ENCODE peak calls at places on chromosomes 11 and 22, in four cellular contexts. Z, X, I and V are unnamed samples.

GRCh38 chr22:47337161-47337621 is 574.7 kb downstream of the TBC1D22A start:
- DNase-seq in Z (peak), X (no peak), I (peak), V (no peak)

GRCh38 chr22:27397948-27398330 is 403.6 kb downstream of the MN1 start:
- DNase-seq in Z (no peak), X (no peak), I (no peak), V (no peak)

GRCh38 chr11:12235945-12236743 is 125.8 kb downstream of the MICAL2 start:
- DNase-seq in Z (peak), X (peak), I (peak), V (no peak)

GRCh38 chr11:8288824-8289223 is 25.1 kb upstream of the LMO1 start:
- DNase-seq in Z (no peak), X (no peak), I (no peak), V (no peak)

GRCh38 chr11:10484461-10485180 is 29.6 kb downstream of the AMPD3 start:
- DNase-seq in Z (no peak), X (no peak), I (no peak), V (no peak)

GRCh38 chr22:30312053-30312452 is 14.7 kb downstream of the TBC1D10A start:
- DNase-seq in Z (no peak), X (no peak), I (no peak), V (no peak)

GRCh38 chr11:86632499-86633269 is 39.7 kb downstream of the ME3 start:
- DNase-seq in Z (peak), X (peak), I (peak), V (no peak)

GRCh38 chr11:43825217-43825816 is 55.3 kb upstream of the ALKBH3 start:
- DNase-seq in Z (no peak), X (peak), I (peak), V (peak)

GRCh38 chr22:22047776-22048175 is 65.2 kb upstream of the TOP3B start:
- DNase-seq in Z (no peak), X (no peak), I (no peak), V (peak)

GRCh38 chr11:125626381-125626950 is 1.5 kb downstream of the CHEK1 start:
- DNase-seq in Z (peak), X (peak), I (no peak), V (no peak)

GRCh38 chr22:39219071-39220050 is 25.4 kb downstream of the PDGFB start:
- DNase-seq in Z (no peak), X (peak), I (peak), V (no peak)

GRCh38 chr11:75779960-75780359 is 11.4 kb downstream of the DGAT2 start:
- DNase-seq in Z (no peak), X (no peak), I (no peak), V (peak)

GRCh38 chr11:126443120-126443519 is 87.6 kb downstream of the ST3GAL4 start:
- DNase-seq in Z (no peak), X (no peak), I (no peak), V (no peak)

GRCh38 chr11:72015511-72016061 is 16.9 kb downstream of the IL18BP start:
- DNase-seq in Z (no peak), X (peak), I (peak), V (no peak)

GRCh38 chr22:48679656-48680555 is 1147.8 kb downstream of the BRD1 start:
- DNase-seq in Z (no peak), X (no peak), I (no peak), V (no peak)

GRCh38 chr11:45599161-45599943 is 66.1 kb downstream of the CHST1 start:
- DNase-seq in Z (no peak), X (no peak), I (no peak), V (no peak)

GRCh38 chr11:19988598-19988997 is 171.7 kb downstream of the DBX1 start:
- DNase-seq in Z (no peak), X (peak), I (peak), V (no peak)

GRCh38 chr11:126570489-126570888 is 215.0 kb downstream of the ST3GAL4 start:
- DNase-seq in Z (no peak), X (no peak), I (no peak), V (no peak)

GRCh38 chr11:126426126-126426525 is 70.6 kb downstream of the ST3GAL4 start:
- DNase-seq in Z (no peak), X (no peak), I (no peak), V (no peak)

GRCh38 chr11:113241190-113242051 is 73.0 kb upstream of the TTC12 start:
- DNase-seq in Z (no peak), X (no peak), I (no peak), V (no peak)

GRCh38 chr22:43118953-43119458 is 8.5 kb downstream of the BIK start:
- DNase-seq in Z (no peak), X (no peak), I (no peak), V (no peak)

GRCh38 chr22:21984793-21985192 is 2.2 kb upstream of the TOP3B start:
- DNase-seq in Z (no peak), X (peak), I (peak), V (no peak)

GRCh38 chr11:119933164-119933563 is 204.2 kb upstream of the NECTIN1 start:
- DNase-seq in Z (no peak), X (no peak), I (no peak), V (no peak)

GRCh38 chr11:134999490-135000066 is 587.5 kb upstream of the B3GAT1 start:
- DNase-seq in Z (no peak), X (peak), I (no peak), V (no peak)

GRCh38 chr11:130979386-130979972 is 63.2 kb upstream of the SNX19 start:
- DNase-seq in Z (no peak), X (peak), I (peak), V (no peak)

DNA sequence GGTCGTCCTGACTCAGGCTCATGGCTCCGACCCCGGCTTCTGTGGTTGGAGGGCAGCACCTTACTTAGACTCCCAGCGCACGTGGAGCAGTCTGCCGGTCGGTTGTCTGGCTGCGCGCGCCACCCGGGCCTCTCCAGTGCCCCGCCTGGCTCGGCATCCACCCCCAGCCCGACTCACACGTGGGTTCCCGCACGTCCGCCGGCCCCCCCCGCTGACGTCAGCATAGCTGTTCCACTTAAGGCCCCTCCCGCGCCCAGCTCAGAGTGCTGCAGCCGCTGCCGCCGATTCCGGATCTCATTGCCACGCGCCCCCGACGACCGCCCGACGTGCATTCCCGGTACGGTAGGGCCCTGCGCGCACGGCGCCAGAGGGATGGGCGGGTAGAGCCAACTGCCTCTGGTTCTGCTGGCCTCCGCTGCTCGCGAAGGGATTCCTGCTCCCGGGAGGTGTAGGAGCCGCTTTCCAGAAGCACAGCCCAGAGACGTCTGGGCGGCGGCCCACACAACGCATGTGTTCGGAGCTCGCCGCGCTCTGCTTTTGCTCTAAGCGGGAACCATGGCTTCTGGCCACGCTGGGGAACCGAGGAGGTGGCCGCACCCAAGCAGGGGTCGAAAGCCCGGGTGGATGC is at the start of gene LDHA:
- DNase-seq in Z (peak), X (peak), I (peak), V (peak)
- TF ChIP-seq REST in Z (peak), X (no peak), I (peak), V (peak)

DNA sequence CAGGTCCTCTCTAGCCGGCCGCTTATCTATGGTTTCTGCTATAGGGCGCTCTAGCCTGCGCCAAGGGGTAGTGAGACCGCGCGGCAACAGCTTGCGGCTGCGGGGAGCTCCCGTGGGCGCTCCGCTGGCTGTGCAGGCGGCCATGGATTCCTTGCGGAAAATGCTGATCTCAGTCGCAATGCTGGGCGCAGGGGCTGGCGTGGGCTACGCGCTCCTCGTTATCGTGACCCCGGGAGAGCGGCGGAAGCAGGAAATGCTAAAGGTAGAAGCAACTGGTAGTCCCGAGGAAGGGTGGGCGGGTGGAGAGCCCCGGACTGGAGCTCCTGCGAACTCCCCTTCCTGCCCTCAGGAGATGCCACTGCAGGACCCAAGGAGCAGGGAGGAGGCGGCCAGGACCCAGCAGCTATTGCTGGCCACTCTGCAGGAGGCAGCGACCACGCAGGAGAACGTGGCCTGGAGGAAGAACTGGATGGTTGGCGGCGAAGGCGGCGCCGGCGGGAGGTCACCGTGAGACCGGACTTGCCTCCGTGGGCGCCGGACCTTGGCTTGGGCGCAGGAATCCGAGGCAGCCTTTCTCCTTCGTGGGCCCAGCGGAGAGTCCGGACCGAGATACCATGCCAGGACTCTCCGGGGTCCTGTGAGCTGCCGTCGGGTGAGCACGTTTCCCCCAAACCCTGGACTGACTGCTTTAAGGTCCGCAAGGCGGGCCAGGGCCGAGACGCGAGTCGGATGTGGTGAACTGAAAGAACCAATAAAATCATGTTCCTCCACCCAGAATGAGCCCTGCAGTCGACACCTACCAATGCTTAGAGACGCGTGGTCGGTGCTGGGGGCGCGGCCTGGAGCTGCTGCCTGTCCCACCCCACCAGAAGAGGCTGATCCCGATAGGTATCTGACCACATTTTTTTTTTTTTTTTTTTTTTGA is at the start of the genes LBHD1 and UQCC3:
- DNase-seq in Z (no peak), X (peak), I (peak), V (peak)
- TF ChIP-seq REST in Z (no peak), X (no peak), I (no peak), V (peak)

DNA sequence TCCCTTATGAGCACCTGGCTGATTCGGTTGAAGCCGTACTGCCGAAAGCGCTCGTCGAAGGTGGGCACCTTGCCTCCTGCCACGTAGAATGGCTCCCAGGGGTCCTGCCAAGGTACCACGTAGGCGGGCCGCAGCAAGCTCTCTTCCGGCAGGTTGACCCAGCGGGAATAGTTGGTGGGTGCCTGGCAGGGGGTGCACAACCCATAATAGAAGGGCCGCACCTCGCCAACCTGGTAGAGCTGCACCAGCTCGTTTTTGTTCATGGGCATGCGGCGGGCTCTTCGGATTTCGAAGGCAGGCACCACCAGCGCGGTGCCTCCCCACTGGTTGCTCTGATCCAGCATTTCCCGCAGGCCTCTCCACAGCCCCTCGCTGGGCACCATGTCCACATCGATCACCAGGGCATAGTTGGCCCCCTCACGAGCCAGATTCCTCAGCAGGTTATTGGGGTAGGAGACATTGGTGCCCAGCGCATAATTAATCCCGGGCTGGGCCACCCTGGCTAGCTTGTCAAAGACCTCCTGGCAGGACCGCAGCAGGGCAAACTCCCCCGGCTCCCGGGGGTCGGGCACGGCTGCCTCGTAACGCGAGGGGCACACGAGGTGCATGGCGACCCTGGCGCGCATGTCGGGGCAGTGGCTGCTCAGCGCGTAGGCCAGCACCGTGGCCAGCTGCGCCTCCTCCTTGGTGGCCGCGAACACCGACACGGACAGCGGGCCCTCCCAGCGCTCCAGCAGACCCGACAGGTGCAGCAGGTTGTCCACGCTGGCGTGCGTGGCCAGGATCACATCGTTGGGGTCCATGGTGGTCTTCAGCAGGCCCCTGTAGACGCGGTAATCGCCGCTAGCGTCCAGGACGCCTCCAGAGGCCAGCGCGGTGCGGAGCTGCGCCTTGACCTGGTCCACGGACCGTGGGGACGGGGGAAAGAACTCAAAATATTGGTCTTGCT is 679 bp downstream of the B4GAT1 start:
- DNase-seq in Z (no peak), X (no peak), I (no peak), V (no peak)
- TF ChIP-seq REST in Z (peak), X (no peak), I (no peak), V (peak)

DNA sequence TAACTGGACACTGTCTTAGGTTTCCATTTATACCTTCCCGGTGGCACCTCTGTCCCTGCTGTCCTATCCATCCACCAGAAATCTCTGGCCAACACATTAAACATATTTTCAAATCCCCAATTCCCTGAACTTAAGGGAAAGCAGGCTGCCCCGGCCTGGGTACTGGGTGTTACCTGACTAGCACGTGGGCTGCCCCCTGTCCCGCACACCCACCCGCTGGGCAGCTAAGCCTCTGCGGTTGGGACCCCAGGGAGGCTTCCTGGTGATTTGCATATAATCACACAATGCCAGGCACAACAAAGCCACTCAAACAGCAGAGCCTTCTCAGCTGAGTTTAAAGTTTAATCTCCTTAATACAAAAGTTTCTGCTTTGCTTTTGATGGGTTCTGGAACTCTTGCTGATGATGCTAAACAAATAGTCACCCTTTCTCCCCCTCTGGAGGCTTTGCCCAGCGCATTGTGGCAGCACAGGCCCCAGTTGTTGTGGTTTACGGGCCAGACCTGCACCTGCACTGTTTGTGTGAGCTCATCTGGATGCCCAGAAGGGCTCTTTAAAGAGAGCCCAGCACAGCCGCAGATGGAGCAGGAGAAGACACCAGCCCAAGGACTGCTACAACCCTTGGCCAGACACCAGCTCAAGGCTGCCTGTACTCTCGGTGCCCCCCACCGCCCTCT is 59.9 kb upstream of the POU2AF1 start:
- DNase-seq in Z (no peak), X (no peak), I (no peak), V (no peak)
- TF ChIP-seq REST in Z (no peak), X (no peak), I (no peak), V (no peak)

GRCh38 chr11:66603072-66603471 is 10.1 kb downstream of the CCS start:
- DNase-seq in Z (no peak), X (no peak), I (no peak), V (no peak)
- TF ChIP-seq REST in Z (no peak), X (no peak), I (no peak), V (no peak)

GRCh38 chr22:35312198-35313059 is 12.7 kb downstream of the TOM1 start:
- DNase-seq in Z (peak), X (no peak), I (no peak), V (no peak)
- TF ChIP-seq REST in Z (no peak), X (no peak), I (no peak), V (no peak)